ENCODE peak calls at places on chromosomes 12 and 14, in nine cellular contexts. E is HFF-Myc; M is activated CD4-positive, alpha-beta T cell treated with anti-CD3 and anti-CD28 coated beads for 1 hour; Z is neural crest cell; B is retina; J is MG63; R is NCI-H82; N is NK-92 treated with Interleukin-12 subunit alpha and Interleukin-12 subunit beta, amount 100 ng/mL, for 24 hours; U is NCI-H524. A is an unnamed sample.

GRCh38 chr12:114504311-114504710 is 98.4 kb upstream of the TBX5 start:
- DNase-seq in E (peak; percentile 17), M (no peak), Z (no peak), B (no peak), J (no peak), R (no peak), N (no peak), U (no peak), A (no peak)

GRCh38 chr12:48687595-48687994 is 5.6 kb upstream of the KANSL2 start:
- DNase-seq in E (no peak), M (no peak), Z (no peak), B (no peak), J (no peak), R (no peak), N (no peak), U (no peak), A (no peak)

GRCh38 chr14:72828604-72829003 is 65.3 kb downstream of the DPF3 start:
- DNase-seq in E (no peak), M (no peak), Z (no peak), B (no peak), J (no peak), R (no peak), N (no peak), U (no peak), A (no peak)

GRCh38 chr12:59737725-59738463 is 142.1 kb downstream of the SLC16A7 start:
- DNase-seq in E (no peak), M (no peak), Z (no peak), B (no peak), J (no peak), R (no peak), N (no peak), U (no peak), A (no peak)

GRCh38 chr12:57893460-57894353 is 47.2 kb upstream of the CTDSP2 start:
- DNase-seq in E (peak; percentile 88), M (no peak), Z (peak; percentile 33), B (peak; percentile 90), J (peak; percentile 89), R (peak; percentile 22), N (no peak), U (peak; percentile 26), A (no peak)

GRCh38 chr14:53016491-53016890 is 65.6 kb upstream of the FERMT2 start:
- DNase-seq in E (no peak), M (no peak), Z (no peak), B (no peak), J (no peak), R (no peak), N (no peak), U (no peak), A (no peak)

GRCh38 chr12:47079894-47080724 is at the start of gene AMIGO2:
- DNase-seq in E (no peak), M (no peak), Z (peak; percentile 44), B (peak; percentile 84), J (peak; percentile 79), R (peak; percentile 44), N (no peak), U (peak; percentile 43), A (peak; percentile 69)

GRCh38 chr12:3293013-3293412 is 198.0 kb upstream of the PRMT8 start:
- DNase-seq in E (no peak), M (no peak), Z (no peak), B (no peak), J (no peak), R (peak; percentile 98), N (no peak), U (peak; percentile 91), A (no peak)

GRCh38 chr12:101322480-101322879 is 42.6 kb downstream of the UTP20 start:
- DNase-seq in E (no peak), M (no peak), Z (no peak), B (no peak), J (no peak), R (no peak), N (no peak), U (no peak), A (no peak)

GRCh38 chr14:86935241-86935640 is 1057.7 kb downstream of the GALC start:
- DNase-seq in E (no peak), M (no peak), Z (no peak), B (no peak), J (no peak), R (no peak), N (no peak), U (no peak), A (no peak)

GRCh38 chr12:107684990-107685359 is 624 bp upstream of the PWP1 start:
- DNase-seq in E (peak; percentile 27), M (no peak), Z (no peak), B (no peak), J (no peak), R (peak; percentile 61), N (no peak), U (peak; percentile 16), A (no peak)

GRCh38 chr12:114669501-114670256 is 14.3 kb downstream of the TBX3 start:
- DNase-seq in E (no peak), M (no peak), Z (no peak), B (peak; percentile 66), J (no peak), R (peak; percentile 11), N (no peak), U (no peak), A (no peak)

GRCh38 chr14:32702571-32702970 is 236.1 kb upstream of the NPAS3 start:
- DNase-seq in E (no peak), M (peak; percentile 7), Z (peak; percentile 52), B (peak; percentile 35), J (peak; percentile 52), R (no peak), N (no peak), U (no peak), A (no peak)

GRCh38 chr12:6278439-6279255 is 31.8 kb upstream of the PLEKHG6 start:
- DNase-seq in E (no peak), M (peak; percentile 79), Z (peak; percentile 87), B (peak; percentile 84), J (peak; percentile 90), R (peak; percentile 87), N (peak; percentile 48), U (peak; percentile 69), A (peak; percentile 83)

GRCh38 chr12:532908-533565 is 73.3 kb downstream of the B4GALNT3 start:
- DNase-seq in E (no peak), M (no peak), Z (no peak), B (no peak), J (peak; percentile 79), R (no peak), N (peak; percentile 17), U (no peak), A (peak; percentile 44)

GRCh38 chr14:103871596-103872480 is 24.5 kb upstream of the PPP1R13B start:
- DNase-seq in E (no peak), M (peak; percentile 50), Z (no peak), B (peak; percentile 60), J (no peak), R (no peak), N (no peak), U (no peak), A (peak; percentile 80)

GRCh38 chr12:64950899-64951298 is 126.5 kb downstream of the TBC1D30 start:
- DNase-seq in E (no peak), M (no peak), Z (no peak), B (no peak), J (no peak), R (no peak), N (no peak), U (no peak), A (no peak)

GRCh38 chr14:105149146-105149781 is 19.3 kb downstream of the JAG2 start:
- DNase-seq in E (no peak), M (no peak), Z (no peak), B (no peak), J (no peak), R (no peak), N (no peak), U (no peak), A (no peak)

GRCh38 chr12:29674463-29674862 is 109.3 kb downstream of the TMTC1 start:
- DNase-seq in E (no peak), M (no peak), Z (no peak), B (no peak), J (no peak), R (no peak), N (no peak), U (no peak), A (no peak)

GRCh38 chr14:91869556-91869955 is 2.2 kb upstream of the TC2N start:
- DNase-seq in E (no peak), M (no peak), Z (no peak), B (no peak), J (no peak), R (no peak), N (no peak), U (no peak), A (no peak)

GRCh38 chr14:52919971-52920370 is 30.9 kb downstream of the FERMT2 start:
- DNase-seq in E (no peak), M (no peak), Z (no peak), B (no peak), J (no peak), R (no peak), N (no peak), U (no peak), A (no peak)

GRCh38 chr12:30850684-30851083 is 75.9 kb upstream of the TSPAN11 start:
- DNase-seq in E (no peak), M (no peak), Z (no peak), B (no peak), J (no peak), R (no peak), N (no peak), U (no peak), A (no peak)

GRCh38 chr12:14111230-14111865 is 129.9 kb upstream of the GRIN2B start:
- DNase-seq in E (no peak), M (no peak), Z (no peak), B (no peak), J (no peak), R (peak; percentile 49), N (no peak), U (peak; percentile 19), A (peak; percentile 5)

GRCh38 chr12:40993158-40993557 is 195.0 kb upstream of the PDZRN4 start:
- DNase-seq in E (no peak), M (no peak), Z (no peak), B (no peak), J (no peak), R (no peak), N (no peak), U (no peak), A (no peak)

GRCh38 chr12:70190252-70191010 is 52.8 kb upstream of the CNOT2 start:
- DNase-seq in E (no peak), M (no peak), Z (no peak), B (no peak), J (peak; percentile 18), R (no peak), N (no peak), U (no peak), A (peak; percentile 4)

GRCh38 chr14:68397371-68397779 is 395.5 kb downstream of the ZFP36L1 start:
- DNase-seq in E (no peak), M (no peak), Z (no peak), B (no peak), J (no peak), R (no peak), N (no peak), U (peak; percentile 93), A (no peak)

A was measured in RWPE1.